ENCODE peak calls at places on chromosome 14, in ten cellular contexts. C is heart left ventricle, Z is A549, U is hepatocyte, L is A673, M is cardiac muscle cell, A is GM13977, J is lung, E is HFFc6, D is endodermal cell. N is an unnamed sample.
A peak's percentile ranks its signal among the peaks of the same experiment; 100 is the strongest.

GRCh38 chr14:37668646-37669045 is 73.2 kb downstream of the TTC6 start:
- DNase-seq in L (no peak), Z (no peak), U (peak; percentile 6), M (no peak), C (no peak), D (no peak), A (no peak), J (no peak), E (peak; percentile 55), N (no peak)

GRCh38 chr14:105095236-105095805 is 30.1 kb upstream of the GPR132 start:
- DNase-seq in J (no peak), C (no peak), A (no peak), Z (no peak), U (no peak), M (no peak), D (no peak), L (no peak), E (no peak), N (no peak)

GRCh38 chr14:78070344-78070743 is 99.8 kb upstream of the NRXN3 start:
- DNase-seq in J (no peak), D (peak; percentile 17), L (no peak), A (no peak), E (no peak), M (no peak), U (no peak), C (no peak), Z (no peak), N (no peak)

GRCh38 chr14:99568567-99569560 is 35.1 kb downstream of the CCDC85C start:
- DNase-seq in U (no peak), A (no peak), J (no peak), Z (no peak), D (no peak), M (peak; percentile 91), E (peak; percentile 65), L (peak; percentile 35), C (peak; percentile 74), N (peak; percentile 33)

GRCh38 chr14:99361596-99362220 is 89.7 kb upstream of the BCL11B start:
- DNase-seq in Z (no peak), C (no peak), E (no peak), D (no peak), A (no peak), M (no peak), U (no peak), L (no peak), J (no peak), N (no peak)

GRCh38 chr14:36069535-36069900 is 107.0 kb downstream of the PTCSC3 start:
- DNase-seq in U (peak; percentile 58), E (peak; percentile 9), J (peak; percentile 64), Z (peak; percentile 45), C (no peak), D (peak; percentile 80), L (peak; percentile 67), M (peak; percentile 58), A (peak; percentile 50), N (peak; percentile 35)

GRCh38 chr14:51780741-51781140 is 79.7 kb upstream of the GNG2 start:
- DNase-seq in E (peak; percentile 34), C (no peak), D (peak; percentile 75), L (no peak), Z (no peak), U (no peak), M (peak; percentile 49), A (no peak), J (no peak), N (peak; percentile 32)

GRCh38 chr14:38143651-38144505 is 63.8 kb upstream of the SSTR1 start:
- DNase-seq in A (no peak), Z (no peak), U (no peak), C (no peak), J (no peak), L (peak; percentile 47), D (no peak), M (no peak), E (peak; percentile 78), N (peak; percentile 66)

GRCh38 chr14:34843011-34843554 is 32.1 kb downstream of the BAZ1A start:
- DNase-seq in L (peak; percentile 55), M (no peak), D (peak; percentile 44), U (no peak), A (peak; percentile 53), C (no peak), J (no peak), E (peak; percentile 33), Z (peak; percentile 32), N (peak; percentile 75)

GRCh38 chr14:68140801-68141200 is 321.2 kb downstream of the RAD51B start:
- DNase-seq in C (no peak), D (no peak), U (no peak), Z (no peak), A (no peak), M (no peak), E (no peak), J (no peak), L (no peak), N (no peak)

GRCh38 chr14:68137704-68138619 is 318.4 kb downstream of the RAD51B start:
- DNase-seq in Z (peak; percentile 69), M (peak; percentile 81), L (peak; percentile 98), D (peak; percentile 93), J (peak; percentile 38), E (peak; percentile 98), U (peak; percentile 86), C (peak; percentile 46), A (peak; percentile 7), N (peak; percentile 99)

GRCh38 chr14:68140111-68140741 is 320.6 kb downstream of the RAD51B start:
- DNase-seq in D (peak; percentile 50), M (peak; percentile 26), L (peak; percentile 80), Z (peak; percentile 70), U (peak; percentile 90), E (peak; percentile 99), J (peak; percentile 44), C (peak; percentile 44), A (no peak), N (peak; percentile 93)

GRCh38 chr14:68141531-68142088 is 322.0 kb downstream of the RAD51B start:
- DNase-seq in L (no peak), M (no peak), D (no peak), A (no peak), E (peak; percentile 20), U (peak; percentile 39), Z (no peak), J (no peak), C (no peak), N (peak; percentile 46)

DNA sequence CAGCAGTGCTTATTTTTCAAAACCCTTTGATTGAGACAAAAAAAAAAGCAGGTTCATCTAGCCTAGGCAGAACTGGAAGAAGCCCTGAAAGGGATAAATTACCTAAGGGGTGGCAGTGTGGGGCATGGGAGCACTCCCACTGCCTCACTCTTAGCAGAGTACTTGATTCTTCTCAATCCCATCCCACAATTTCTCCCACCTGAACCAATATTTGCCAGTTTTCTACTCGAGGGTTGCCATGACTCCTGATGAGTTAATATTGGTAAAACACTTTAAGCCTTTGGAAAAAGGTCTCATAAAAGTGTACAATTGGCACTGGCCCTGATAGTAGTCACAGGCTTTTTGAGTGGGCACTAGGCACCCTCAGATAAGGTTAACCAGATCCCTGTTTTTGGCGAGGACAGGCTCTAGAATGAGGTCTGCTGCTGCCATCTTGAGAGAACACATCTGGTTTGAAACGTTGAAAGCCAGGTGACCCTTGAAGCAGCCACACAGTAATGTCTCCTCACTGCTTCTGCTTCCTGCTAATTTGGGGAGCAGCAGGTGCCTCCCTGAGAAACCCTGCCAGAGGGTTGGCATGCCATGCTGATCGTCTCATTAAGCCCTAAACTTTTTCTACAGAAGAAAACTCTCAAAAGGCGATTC is 320.0 kb downstream of the RAD51B start:
- DNase-seq in A (no peak), U (no peak), J (no peak), D (no peak), L (no peak), E (no peak), C (no peak), Z (no peak), M (no peak), N (no peak)
- TF ChIP-seq CTCF in A (no peak), U (no peak), J (no peak), D (no peak), L (no peak), E (no peak), C (no peak), Z (peak; percentile 19), M (no peak), N (no peak)

GRCh38 chr14:93207468-93208308 is 632 bp downstream of the UBR7 start:
- DNase-seq in D (peak; percentile 83), Z (peak; percentile 81), A (peak; percentile 57), C (peak; percentile 64), J (peak; percentile 59), U (peak; percentile 75), E (peak; percentile 40), M (peak; percentile 69), L (peak; percentile 73), N (peak; percentile 70)

GRCh38 chr14:93212432-93212831 is 5.4 kb downstream of the UBR7 start:
- DNase-seq in C (no peak), A (peak; percentile 64), Z (no peak), J (no peak), E (no peak), L (no peak), U (no peak), D (no peak), M (no peak), N (no peak)

GRCh38 chr14:93201155-93201704 is 5.6 kb downstream of the GON7 start:
- DNase-seq in U (no peak), E (no peak), J (no peak), Z (no peak), L (no peak), D (no peak), A (no peak), M (no peak), C (no peak), N (no peak)

GRCh38 chr14:93206793-93207467 is at the start of the genes GON7 and UBR7:
- DNase-seq in D (peak; percentile 99), J (peak; percentile 97), A (peak; percentile 92), L (peak; percentile 99), Z (peak; percentile 90), C (peak; percentile 97), U (peak; percentile 98), M (peak; percentile 98), E (peak; percentile 97), N (peak; percentile 97)
- TF ChIP-seq CTCF in D (no peak), J (peak; percentile 14), A (peak; percentile 49), L (peak; percentile 27), Z (no peak), C (peak; percentile 20), U (no peak), M (peak; percentile 31), E (peak; percentile 68), N (no peak)

GRCh38 chr14:28762290-28762948 is 4.2 kb upstream of the FOXG1 start:
- DNase-seq in L (no peak), Z (no peak), J (no peak), U (no peak), C (no peak), M (no peak), E (no peak), A (peak; percentile 5), D (no peak), N (no peak)
- TF ChIP-seq CTCF in L (no peak), Z (no peak), J (no peak), U (no peak), C (no peak), M (no peak), E (no peak), A (no peak), D (peak; percentile 58), N (no peak)

DNA sequence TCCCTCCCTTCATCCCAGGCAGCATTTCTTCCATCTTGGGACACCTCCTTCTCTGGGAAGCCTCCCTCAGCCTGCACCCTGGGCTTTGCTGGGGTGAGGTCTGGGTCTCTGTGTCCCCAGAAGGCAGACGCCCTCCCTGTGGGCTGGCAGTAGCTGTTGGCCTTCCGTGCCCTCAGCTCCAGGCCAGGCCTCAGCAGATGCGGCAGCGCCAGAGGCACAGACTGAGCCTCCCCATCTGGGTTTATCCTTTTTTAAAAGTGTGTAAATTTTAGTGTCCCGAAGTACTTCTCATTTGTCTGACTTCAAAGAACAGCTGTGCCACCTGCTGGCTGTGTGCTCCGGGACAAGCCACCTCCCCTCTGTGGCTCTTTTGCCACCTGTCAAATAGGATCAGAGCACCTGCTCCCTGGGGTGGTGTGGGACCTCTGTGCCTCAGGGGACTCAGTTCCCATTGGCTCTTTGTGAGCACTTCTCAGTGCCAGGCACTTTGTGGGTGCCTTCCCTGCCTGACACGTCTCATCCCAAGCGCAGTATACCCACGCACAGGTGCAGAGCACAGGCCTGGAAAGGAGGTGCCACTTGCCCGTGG is 11.1 kb downstream of the EXOC3L4 start:
- DNase-seq in D (peak; percentile 66), A (peak; percentile 77), L (no peak), Z (no peak), E (no peak), C (no peak), J (no peak), M (no peak), U (no peak), N (no peak)
- TF ChIP-seq CTCF in D (peak; percentile 26), A (peak; percentile 40), L (no peak), Z (peak; percentile 38), E (no peak), C (no peak), J (no peak), M (no peak), U (peak; percentile 21), N (no peak)